ENCODE peak calls at places on chromosomes 5 and 9, in nine cellular contexts. T is CD8-positive, alpha-beta T cell; Y is stimulated activated CD4-positive, alpha-beta T cell treated with anti-CD3 and anti-CD28 coated beads, Interleukin-4, amount 100 ng/mL, for 4 hours; O is fibroblast of gingiva; A is naive thymus-derived CD8-positive, alpha-beta T cell; R is activated T-cell treated with anti-CD3 and anti-CD28 coated beads, Interleukin-2, amount 50 U/mL, for 72 hours; E is AG10803; K is NCI-H748 treated with DMSO at 0.1 percent for 48 hours; X is astrocyte of the spinal cord. H is an unnamed sample.

GRCh38 chr5:107771926-107772325 is 101.2 kb upstream of the EFNA5 start:
- DNase-seq in E (no peak), A (no peak), T (no peak), O (no peak), Y (no peak), X (no peak), K (no peak), R (no peak), H (no peak)

GRCh38 chr9:81207651-81208050 is 481.7 kb downstream of the TLE1 start:
- DNase-seq in X (no peak), T (no peak), Y (no peak), E (no peak), O (no peak), R (no peak), A (no peak), K (no peak), H (no peak)

GRCh38 chr5:136066705-136067271 is 38.0 kb downstream of the TGFBI start:
- DNase-seq in K (no peak), T (no peak), R (no peak), E (peak), O (peak), Y (no peak), X (no peak), A (no peak), H (no peak)

GRCh38 chr5:43315262-43315661 is 2.0 kb upstream of the HMGCS1 start:
- DNase-seq in K (no peak), T (no peak), X (no peak), R (peak), O (no peak), Y (no peak), E (no peak), A (no peak), H (peak)

GRCh38 chr5:32004404-32004803 is 169.7 kb downstream of the GOLPH3 start:
- DNase-seq in A (no peak), X (no peak), Y (no peak), T (no peak), O (no peak), K (no peak), R (no peak), E (no peak), H (no peak)

GRCh38 chr5:91850031-91850430 is 466.9 kb upstream of the ARRDC3 start:
- DNase-seq in T (no peak), O (no peak), X (peak), R (no peak), E (peak), Y (no peak), K (no peak), A (no peak), H (no peak)

GRCh38 chr5:51371052-51371451 is 12.2 kb upstream of the ISL1 start:
- DNase-seq in R (no peak), O (no peak), E (no peak), X (no peak), T (no peak), Y (no peak), K (no peak), A (no peak), H (no peak)

GRCh38 chr5:152412129-152412528 is 7.0 kb upstream of the NMUR2 start:
- DNase-seq in T (no peak), R (no peak), Y (no peak), A (no peak), X (no peak), E (no peak), O (no peak), K (no peak), H (no peak)

GRCh38 chr5:178104492-178104891 is 8.8 kb upstream of the N4BP3 start:
- DNase-seq in A (no peak), R (no peak), K (no peak), X (no peak), T (no peak), O (no peak), E (no peak), Y (no peak), H (no peak)

GRCh38 chr9:35277171-35277520 is 115.3 kb downstream of the UNC13B start:
- DNase-seq in O (peak), R (no peak), X (no peak), A (no peak), K (no peak), T (no peak), Y (no peak), E (peak), H (no peak)

GRCh38 chr5:69415584-69415958 is 655 bp downstream of the MARVELD2 start:
- DNase-seq in O (no peak), T (no peak), E (no peak), K (peak), X (no peak), A (no peak), R (no peak), Y (no peak), H (no peak)

GRCh38 chr5:177455036-177455660 is 8.5 kb downstream of the PRR7 start:
- DNase-seq in A (peak), X (peak), K (peak), Y (peak), E (peak), T (peak), O (peak), R (peak), H (peak)

GRCh38 chr5:59592101-59592500 is 301.4 kb downstream of the PDE4D start:
- DNase-seq in T (no peak), K (no peak), X (peak), R (no peak), E (peak), O (peak), A (no peak), Y (no peak), H (no peak)

GRCh38 chr5:124349931-124350330 is 396.5 kb downstream of the ZNF608 start:
- DNase-seq in E (no peak), R (no peak), X (no peak), K (no peak), O (no peak), T (no peak), A (no peak), Y (no peak), H (no peak)

GRCh38 chr5:78633710-78634109 is 14.9 kb downstream of the LHFPL2 start:
- DNase-seq in E (peak), R (no peak), A (no peak), O (peak), K (no peak), T (no peak), X (peak), Y (no peak), H (no peak)

GRCh38 chr5:67010684-67011409 is 185.8 kb downstream of the CD180 start:
- DNase-seq in O (no peak), A (no peak), Y (no peak), K (no peak), T (no peak), R (peak), X (peak), E (peak), H (no peak)

GRCh38 chr9:120441446-120442279 is 138.3 kb downstream of the CDK5RAP2 start:
- DNase-seq in O (peak), X (peak), E (peak), T (no peak), R (no peak), K (no peak), A (no peak), Y (no peak), H (no peak)

GRCh38 chr5:136216230-136216629 is 23.3 kb upstream of the SMIM32 start:
- DNase-seq in O (no peak), K (no peak), T (no peak), A (no peak), Y (no peak), X (no peak), R (no peak), E (no peak), H (no peak)

GRCh38 chr5:88826959-88827585 is 55.9 kb downstream of the MEF2C start:
- DNase-seq in O (no peak), E (peak), T (no peak), K (no peak), Y (no peak), X (peak), A (no peak), R (peak), H (no peak)

GRCh38 chr5:131064669-131065371 is 100.2 kb downstream of the HINT1 start:
- DNase-seq in T (no peak), R (peak), X (no peak), E (no peak), K (no peak), Y (no peak), O (no peak), A (no peak), H (no peak)

GRCh38 chr9:21812945-21813568 is 10.6 kb downstream of the MTAP start:
- DNase-seq in O (peak), K (peak), R (peak), T (peak), Y (peak), E (peak), A (peak), X (peak), H (peak)

GRCh38 chr9:88219601-88220000 is 81.3 kb upstream of the SPATA31C2 start:
- DNase-seq in X (no peak), K (no peak), A (no peak), R (no peak), E (peak), Y (no peak), T (no peak), O (peak), H (no peak)

GRCh38 chr5:144318011-144318410 is 147.3 kb downstream of the KCTD16 start:
- DNase-seq in Y (no peak), R (no peak), X (no peak), K (no peak), E (no peak), T (no peak), O (no peak), A (no peak), H (no peak)

GRCh38 chr5:168261212-168261575 is 30.3 kb upstream of the WWC1 start:
- DNase-seq in A (no peak), E (no peak), X (no peak), R (no peak), T (no peak), O (no peak), Y (no peak), K (no peak), H (no peak)

GRCh38 chr5:132427285-132428146 is 58.0 kb downstream of the SLC22A5 start:
- DNase-seq in T (peak), K (no peak), X (no peak), R (peak), O (no peak), Y (no peak), E (peak), A (peak), H (peak)

GRCh38 chr9:86978986-86979385 is 31.7 kb upstream of the GAS1 start:
- DNase-seq in T (no peak), X (peak), E (peak), Y (no peak), O (peak), K (no peak), A (no peak), R (no peak), H (no peak)

GRCh38 chr5:9473624-9474023 is 72.3 kb downstream of the SEMA5A start:
- DNase-seq in K (no peak), E (peak), R (no peak), X (no peak), A (no peak), T (no peak), Y (no peak), O (no peak), H (no peak)

GRCh38 chr9:114413909-114414308 is 26.1 kb upstream of the AKNA start:
- DNase-seq in O (no peak), X (peak), E (peak), K (no peak), Y (no peak), T (no peak), A (no peak), R (no peak), H (no peak)

GRCh38 chr5:86030753-86031152 is 587.0 kb upstream of the COX7C start:
- DNase-seq in E (no peak), R (no peak), K (peak), A (no peak), X (no peak), Y (no peak), O (no peak), T (no peak), H (no peak)

GRCh38 chr5:79890871-79891249 is 100.2 kb downstream of the MTX3 start:
- DNase-seq in T (no peak), E (no peak), X (no peak), Y (no peak), A (no peak), K (no peak), R (no peak), O (no peak), H (no peak)

GRCh38 chr9:133420392-133420827 is 1.8 kb upstream of the ADAMTS13 start:
- DNase-seq in E (no peak), Y (no peak), X (no peak), A (no peak), T (no peak), O (no peak), K (no peak), R (peak), H (no peak)

GRCh38 chr5:107483625-107484024 is 187.1 kb downstream of the EFNA5 start:
- DNase-seq in R (no peak), A (no peak), K (no peak), O (peak), E (no peak), X (no peak), Y (no peak), T (no peak), H (no peak)

GRCh38 chr9:119802621-119803020 is 433.4 kb upstream of the BRINP1 start:
- DNase-seq in O (no peak), A (no peak), K (no peak), R (no peak), T (no peak), E (peak), X (no peak), Y (no peak), H (no peak)

GRCh38 chr5:178488696-178489095 is 101.5 kb downstream of the COL23A1 start:
- DNase-seq in A (no peak), O (no peak), R (no peak), E (no peak), K (no peak), X (no peak), T (no peak), Y (no peak), H (no peak)

GRCh38 chr5:111548992-111549649 is 36.8 kb upstream of the STARD4 start:
- DNase-seq in Y (no peak), O (no peak), A (no peak), K (no peak), R (no peak), X (no peak), T (no peak), E (peak), H (no peak)

GRCh38 chr5:135149229-135149955 is 115.4 kb upstream of the PITX1 start:
- DNase-seq in O (no peak), A (no peak), E (no peak), R (no peak), Y (no peak), X (no peak), T (no peak), K (no peak), H (no peak)

H was measured in activated T-helper 9 cell treated with anti-CD3 and anti-CD28 coated beads, Interleukin-2, amount 50 U/mL, for 16 hours.